ENCODE peak calls at places on chromosomes 16 and 17, in eight cellular contexts. N is GM23338; S is cardiac muscle cell; E is effector memory CD4-positive, alpha-beta T cell; Q is colonic mucosa; I is lung; X is SJCRH30; R is heart left ventricle. F is an unnamed sample.

GRCh38 chr17:49915670-49916069 is 53.3 kb upstream of the DLX4 start:
- DNase-seq in N (no peak), S (no peak), E (no peak), Q (no peak), I (no peak), X (no peak), R (no peak), F (no peak)

GRCh38 chr17:18093616-18094408 is 6.1 kb downstream of the DRG2 start:
- DNase-seq in N (peak; percentile 75), S (peak; percentile 87), E (no peak), Q (no peak), I (no peak), X (peak; percentile 93), R (no peak), F (no peak)

GRCh38 chr16:49969356-49970030 is 55.5 kb upstream of the CNEP1R1 start:
- DNase-seq in N (peak; percentile 21), S (peak; percentile 54), E (no peak), Q (no peak), I (no peak), X (no peak), R (no peak), F (no peak)

GRCh38 chr17:4230142-4230541 is 33.6 kb downstream of the ANKFY1 start:
- DNase-seq in N (peak; percentile 35), S (peak; percentile 99), E (no peak), Q (peak; percentile 46), I (peak; percentile 57), X (peak; percentile 55), R (no peak), F (no peak)

GRCh38 chr17:27342059-27342458 is 48.1 kb downstream of the WSB1 start:
- DNase-seq in N (no peak), S (no peak), E (no peak), Q (no peak), I (no peak), X (no peak), R (no peak), F (no peak)

GRCh38 chr16:88957887-88958577 is 19.0 kb downstream of the CBFA2T3 start:
- DNase-seq in N (no peak), S (no peak), E (no peak), Q (no peak), I (no peak), X (no peak), R (peak; percentile 73), F (peak; percentile 60)

GRCh38 chr17:48618366-48618896 is 3.3 kb upstream of the HOXB8 start:
- DNase-seq in N (peak; percentile 85), S (peak; percentile 87), E (peak; percentile 76), Q (peak; percentile 93), I (peak; percentile 84), X (peak; percentile 89), R (peak; percentile 91), F (peak; percentile 97)

GRCh38 chr17:17435323-17435722 is 41.5 kb upstream of the MED9 start:
- DNase-seq in N (no peak), S (peak; percentile 59), E (no peak), Q (no peak), I (no peak), X (peak; percentile 62), R (no peak), F (no peak)

GRCh38 chr16:51153275-51153991 is 2.4 kb upstream of the SALL1 start:
- DNase-seq in N (peak; percentile 62), S (no peak), E (no peak), Q (no peak), I (no peak), X (no peak), R (no peak), F (no peak)

GRCh38 chr16:88705746-88706287 is 391 bp downstream of the RNF166 start:
- DNase-seq in N (no peak), S (no peak), E (no peak), Q (no peak), I (no peak), X (no peak), R (no peak), F (no peak)

GRCh38 chr17:60525347-60525623 is 757 bp downstream of the APPBP2 start:
- DNase-seq in N (peak; percentile 16), S (peak; percentile 38), E (no peak), Q (peak; percentile 44), I (no peak), X (peak; percentile 46), R (no peak), F (no peak)

GRCh38 chr16:52573365-52574104 is 26.6 kb upstream of the TOX3 start:
- DNase-seq in N (no peak), S (no peak), E (no peak), Q (peak; percentile 83), I (no peak), X (no peak), R (no peak), F (no peak)

GRCh38 chr16:57855188-57855587 is 52.9 kb upstream of the KIFC3 start:
- DNase-seq in N (no peak), S (no peak), E (no peak), Q (no peak), I (no peak), X (no peak), R (no peak), F (no peak)

GRCh38 chr16:47780213-47780612 is 319.1 kb downstream of the PHKB start:
- DNase-seq in N (no peak), S (no peak), E (no peak), Q (no peak), I (no peak), X (no peak), R (no peak), F (no peak)

GRCh38 chr16:79083879-79084278 is 516.7 kb downstream of the MAF start:
- DNase-seq in N (no peak), S (no peak), E (no peak), Q (no peak), I (no peak), X (no peak), R (no peak), F (no peak)

GRCh38 chr17:33987162-33987561 is 267.9 kb upstream of the CCL2 start:
- DNase-seq in N (no peak), S (no peak), E (no peak), Q (peak; percentile 23), I (no peak), X (peak; percentile 36), R (no peak), F (peak; percentile 30)

GRCh38 chr17:43790311-43790940 is 10.2 kb downstream of the CFAP97D1 start:
- DNase-seq in N (peak; percentile 42), S (peak; percentile 22), E (no peak), Q (no peak), I (no peak), X (no peak), R (no peak), F (no peak)

GRCh38 chr16:67264277-67264676 is 15.1 kb upstream of the PLEKHG4 start:
- DNase-seq in N (peak; percentile 70), S (no peak), E (no peak), Q (no peak), I (no peak), X (peak; percentile 37), R (no peak), F (peak; percentile 17)

GRCh38 chr16:70552675-70553074 is 29.1 kb downstream of the SF3B3 start:
- DNase-seq in N (no peak), S (no peak), E (no peak), Q (no peak), I (no peak), X (no peak), R (no peak), F (no peak)
- H3K4me1 ChIP-seq in N (no peaks in the 10 kb centered on the region), S (peaks cover 6% of the 10 kb centered on the region), E (no peaks in the 10 kb centered on the region), Q (no peaks in the 10 kb centered on the region), I (peaks cover 4% of the 10 kb centered on the region), X (no peaks in the 10 kb centered on the region), R (no peaks in the 10 kb centered on the region), F (no peaks in the 10 kb centered on the region)

GRCh38 chr16:11034481-11034931 is 90.1 kb downstream of the CLEC16A start:
- DNase-seq in N (no peak), S (no peak), E (no peak), Q (no peak), I (no peak), X (no peak), R (no peak), F (no peak)

GRCh38 chr16:11034005-11034404 is 89.6 kb downstream of the CLEC16A start:
- DNase-seq in N (no peak), S (peak; percentile 94), E (no peak), Q (no peak), I (no peak), X (no peak), R (no peak), F (no peak)

GRCh38 chr16:11030990-11031510 is 86.7 kb downstream of the CLEC16A start:
- DNase-seq in N (no peak), S (no peak), E (no peak), Q (no peak), I (no peak), X (no peak), R (no peak), F (no peak)

GRCh38 chr16:11032000-11032921 is 87.9 kb downstream of the CLEC16A start:
- DNase-seq in N (no peak), S (peak; percentile 46), E (no peak), Q (no peak), I (no peak), X (no peak), R (no peak), F (no peak)

DNA sequence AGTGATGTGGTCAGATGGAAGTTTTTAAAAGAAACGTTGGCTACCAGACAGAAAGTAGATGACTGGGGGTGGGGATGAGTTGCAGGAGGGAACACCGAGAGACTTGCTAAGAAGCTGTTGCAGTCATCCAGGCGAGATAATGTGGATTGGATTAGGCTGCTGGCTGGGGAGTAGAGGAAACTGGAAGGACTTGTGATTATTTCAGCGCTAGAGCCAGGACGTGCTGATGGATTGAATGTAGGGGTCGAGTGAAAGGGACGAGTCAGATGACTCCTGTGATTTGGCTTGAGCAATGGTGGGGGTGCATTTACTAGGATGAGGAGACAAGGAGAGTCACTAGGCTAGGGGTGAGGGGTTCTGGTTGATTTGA is 88.5 kb downstream of the CLEC16A start:
- DNase-seq in N (peak; percentile 15), S (peak; percentile 88), E (no peak), Q (no peak), I (no peak), X (no peak), R (no peak), F (no peak)
- H3K36me3 ChIP-seq in N (no peaks in the 10 kb centered on the region), S (no peaks in the 10 kb centered on the region), E (peaks cover 17% of the 10 kb centered on the region), Q (no peaks in the 10 kb centered on the region), I (peaks cover 9% of the 10 kb centered on the region), X (peaks cover 3% of the 10 kb centered on the region), R (peaks cover 3% of the 10 kb centered on the region), F (no peaks in the 10 kb centered on the region)

DNA sequence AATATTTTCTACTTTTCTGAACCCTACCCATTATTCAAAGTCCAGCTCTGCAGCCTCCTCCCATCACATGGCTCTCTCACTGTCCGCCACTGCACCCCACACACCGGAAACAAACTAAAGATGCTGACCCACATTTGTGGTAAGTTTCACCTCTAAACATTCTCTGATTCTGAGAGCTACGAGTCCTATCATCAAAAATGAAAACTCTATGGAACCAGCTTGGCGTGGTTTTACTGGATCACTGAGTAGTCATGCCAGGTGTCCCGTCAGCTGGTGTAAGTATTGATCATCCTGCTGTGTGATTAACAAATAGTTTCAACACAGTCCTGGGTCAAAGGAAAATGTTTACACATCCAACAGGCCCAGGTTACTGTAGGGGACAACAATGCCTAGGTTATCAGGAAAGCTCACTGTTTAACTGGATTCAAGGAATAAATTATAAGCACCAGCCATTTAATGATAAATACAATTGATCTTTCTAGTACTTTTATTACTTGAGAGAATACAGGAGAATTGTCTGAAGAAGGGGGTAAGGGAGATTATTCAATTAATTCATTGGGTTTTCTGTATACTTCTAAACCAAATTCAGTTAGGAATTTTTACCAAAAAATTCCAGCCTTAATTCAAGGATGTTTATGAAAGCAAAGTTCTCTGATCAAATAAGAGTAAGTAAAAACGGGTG is 33.9 kb downstream of the CYTH1 start:
- DNase-seq in N (no peak), S (no peak), E (peak; percentile 34), Q (no peak), I (no peak), X (no peak), R (no peak), F (no peak)
- H3K4me3 ChIP-seq in N (no peak overlapping the region), S (no peak overlapping the region), E (peak overlapping the region; percentile 31), Q (no peak overlapping the region), I (no peak overlapping the region), X (no peak overlapping the region), R (no peak overlapping the region), F (no peak overlapping the region)

GRCh38 chr17:66088173-66088572 is 103.8 kb downstream of the CEP112 start:
- DNase-seq in N (no peak), S (no peak), E (no peak), Q (no peak), I (no peak), X (no peak), R (no peak), F (no peak)
- H3K4me1 ChIP-seq in N (no peaks in the 10 kb centered on the region), S (no peaks in the 10 kb centered on the region), E (no peaks in the 10 kb centered on the region), Q (no peaks in the 10 kb centered on the region), I (no peaks in the 10 kb centered on the region), X (no peaks in the 10 kb centered on the region), R (no peaks in the 10 kb centered on the region), F (no peaks in the 10 kb centered on the region)

F was measured in mucosa of descending colon.